ENCODE peak calls at places on chromosomes 2 and 18, in five cellular contexts. One of them, this sample, is unnamed.

GRCh38 chr2:40318931-40319330 is 133.0 kb downstream of the SLC8A1 start:
- DNase-seq in upper lobe of right lung: no peak
- DNase-seq in AG09319: no peak
- DNase-seq in left ventricle myocardium inferior: no peak
- DNase-seq in astrocyte of the spinal cord: no peak
- DNase-seq in this sample: no peak

GRCh38 chr18:58682429-58683069 is 11.3 kb downstream of the MALT1 start:
- DNase-seq in upper lobe of right lung: no peak
- DNase-seq in left ventricle myocardium inferior: peak
- DNase-seq in AG09319: no peak
- DNase-seq in astrocyte of the spinal cord: peak
- DNase-seq in this sample: peak

GRCh38 chr2:30239308-30240161 is 8.2 kb downstream of the LBH start:
- DNase-seq in upper lobe of right lung: peak
- DNase-seq in astrocyte of the spinal cord: peak
- DNase-seq in AG09319: peak
- DNase-seq in left ventricle myocardium inferior: peak
- DNase-seq in this sample: no peak

GRCh38 chr2:212367431-212367830 is 171.2 kb downstream of the ERBB4 start:
- DNase-seq in left ventricle myocardium inferior: no peak
- DNase-seq in astrocyte of the spinal cord: no peak
- DNase-seq in upper lobe of right lung: no peak
- DNase-seq in AG09319: no peak
- DNase-seq in this sample: no peak

GRCh38 chr2:154952346-154953010 is 254.0 kb downstream of the KCNJ3 start:
- DNase-seq in astrocyte of the spinal cord: no peak
- DNase-seq in upper lobe of right lung: no peak
- DNase-seq in left ventricle myocardium inferior: no peak
- DNase-seq in AG09319: no peak
- DNase-seq in this sample: no peak

GRCh38 chr2:174484573-174484972 is 2.3 kb downstream of the GPR155 start:
- DNase-seq in upper lobe of right lung: no peak
- DNase-seq in left ventricle myocardium inferior: no peak
- DNase-seq in astrocyte of the spinal cord: no peak
- DNase-seq in AG09319: no peak
- DNase-seq in this sample: no peak

GRCh38 chr2:20451761-20452499 is 5.1 kb downstream of the RHOB start:
- DNase-seq in left ventricle myocardium inferior: no peak
- DNase-seq in upper lobe of right lung: no peak
- DNase-seq in astrocyte of the spinal cord: no peak
- DNase-seq in AG09319: no peak
- DNase-seq in this sample: no peak

GRCh38 chr18:34592961-34593382 is 117.1 kb upstream of the DTNA start:
- DNase-seq in left ventricle myocardium inferior: peak
- DNase-seq in astrocyte of the spinal cord: peak
- DNase-seq in upper lobe of right lung: no peak
- DNase-seq in AG09319: no peak
- DNase-seq in this sample: peak

GRCh38 chr2:163887182-163887581 is 151.4 kb upstream of the FIGN start:
- DNase-seq in left ventricle myocardium inferior: no peak
- DNase-seq in upper lobe of right lung: no peak
- DNase-seq in astrocyte of the spinal cord: no peak
- DNase-seq in AG09319: no peak
- DNase-seq in this sample: no peak

GRCh38 chr2:206642075-206643025 is at the start of gene FAM237A:
- DNase-seq in left ventricle myocardium inferior: no peak
- DNase-seq in astrocyte of the spinal cord: peak
- DNase-seq in AG09319: peak
- DNase-seq in upper lobe of right lung: peak
- DNase-seq in this sample: peak

GRCh38 chr2:155203187-155203586 is 504.7 kb downstream of the KCNJ3 start:
- DNase-seq in upper lobe of right lung: no peak
- DNase-seq in left ventricle myocardium inferior: no peak
- DNase-seq in astrocyte of the spinal cord: no peak
- DNase-seq in AG09319: no peak
- DNase-seq in this sample: no peak

GRCh38 chr2:10447300-10448207 is 573 bp downstream of the ODC1 start:
- DNase-seq in upper lobe of right lung: peak
- DNase-seq in astrocyte of the spinal cord: peak
- DNase-seq in AG09319: no peak
- DNase-seq in left ventricle myocardium inferior: no peak
- DNase-seq in this sample: no peak

GRCh38 chr2:6730003-6730402 is 135.7 kb downstream of the CMPK2 start:
- DNase-seq in AG09319: no peak
- DNase-seq in upper lobe of right lung: no peak
- DNase-seq in astrocyte of the spinal cord: no peak
- DNase-seq in left ventricle myocardium inferior: no peak
- DNase-seq in this sample: no peak

GRCh38 chr2:198657520-198658121 is 800.1 kb downstream of the SATB2 start:
- DNase-seq in left ventricle myocardium inferior: no peak
- DNase-seq in AG09319: no peak
- DNase-seq in astrocyte of the spinal cord: peak
- DNase-seq in upper lobe of right lung: no peak
- DNase-seq in this sample: no peak

GRCh38 chr2:47225061-47225783 is 70.1 kb upstream of the STPG4 start:
- DNase-seq in left ventricle myocardium inferior: peak
- DNase-seq in AG09319: peak
- DNase-seq in upper lobe of right lung: no peak
- DNase-seq in astrocyte of the spinal cord: peak
- DNase-seq in this sample: peak

GRCh38 chr2:191158179-191158578 is 7.4 kb upstream of the STAT4 start:
- DNase-seq in upper lobe of right lung: no peak
- DNase-seq in astrocyte of the spinal cord: no peak
- DNase-seq in AG09319: no peak
- DNase-seq in left ventricle myocardium inferior: no peak
- DNase-seq in this sample: no peak

GRCh38 chr2:191521608-191522208 is 156.2 kb upstream of the NABP1 start:
- DNase-seq in left ventricle myocardium inferior: no peak
- DNase-seq in upper lobe of right lung: no peak
- DNase-seq in astrocyte of the spinal cord: peak
- DNase-seq in AG09319: no peak
- DNase-seq in this sample: no peak

GRCh38 chr2:157468931-157469708 is 25.2 kb upstream of the CYTIP start:
- DNase-seq in left ventricle myocardium inferior: no peak
- DNase-seq in upper lobe of right lung: no peak
- DNase-seq in AG09319: peak
- DNase-seq in astrocyte of the spinal cord: peak
- DNase-seq in this sample: no peak

GRCh38 chr18:48896875-48897511 is 53.8 kb downstream of the SMAD7 start:
- DNase-seq in AG09319: no peak
- DNase-seq in upper lobe of right lung: peak
- DNase-seq in astrocyte of the spinal cord: no peak
- DNase-seq in left ventricle myocardium inferior: peak
- DNase-seq in this sample: no peak

GRCh38 chr2:207067476-207067875 is 98.3 kb downstream of the KLF7 start:
- DNase-seq in AG09319: no peak
- DNase-seq in upper lobe of right lung: no peak
- DNase-seq in left ventricle myocardium inferior: no peak
- DNase-seq in astrocyte of the spinal cord: no peak
- DNase-seq in this sample: no peak

GRCh38 chr2:209348453-209348852 is 75.4 kb upstream of the MAP2 start:
- DNase-seq in left ventricle myocardium inferior: no peak
- DNase-seq in upper lobe of right lung: no peak
- DNase-seq in AG09319: no peak
- DNase-seq in astrocyte of the spinal cord: no peak
- DNase-seq in this sample: no peak

DNA sequence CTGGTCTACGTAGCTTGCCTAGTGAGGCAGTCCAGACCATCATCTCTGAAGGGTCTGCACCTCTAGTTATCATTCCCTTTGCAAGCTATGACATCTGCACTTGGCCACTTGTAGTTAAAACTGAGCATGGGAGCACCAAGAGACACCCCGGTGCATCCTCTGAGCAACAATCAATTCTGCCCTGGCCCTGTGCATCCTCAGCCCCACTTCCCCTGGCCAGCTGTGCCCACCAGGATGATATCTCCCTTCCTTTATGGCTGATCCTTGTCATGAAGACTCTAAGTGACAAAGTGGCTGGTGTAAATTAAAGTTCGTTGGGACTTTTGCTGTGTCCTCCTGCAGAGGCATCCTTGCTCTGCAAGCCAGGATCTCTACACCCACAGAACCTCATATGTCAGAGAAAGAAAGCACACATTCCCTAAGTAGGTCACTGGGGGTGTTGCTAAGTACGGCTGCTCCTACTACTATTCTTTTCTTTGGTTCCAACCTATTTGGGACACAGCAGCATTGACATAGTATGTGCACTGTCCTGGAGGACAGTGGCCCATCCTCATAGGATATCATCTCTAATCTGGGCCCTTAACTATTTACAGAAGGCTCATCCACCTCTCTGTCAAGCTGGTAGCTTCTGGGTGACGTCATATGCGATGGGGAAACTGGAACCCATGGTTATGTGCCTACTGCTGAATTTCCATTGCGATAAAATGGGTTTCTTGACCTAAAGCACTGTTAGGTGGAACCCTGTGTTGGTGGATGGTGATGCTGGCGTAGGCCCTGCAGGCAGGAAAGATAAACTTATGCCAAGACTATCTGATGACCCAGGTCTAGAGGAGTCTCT is 384.3 kb upstream of the ID2 start:
- DNase-seq in left ventricle myocardium inferior: no peak
- DNase-seq in AG09319: no peak
- DNase-seq in astrocyte of the spinal cord: no peak
- DNase-seq in upper lobe of right lung: no peak
- DNase-seq in this sample: no peak
- TF ChIP-seq CTCF in left ventricle myocardium inferior: no peak
- TF ChIP-seq CTCF in AG09319: no peak
- TF ChIP-seq CTCF in astrocyte of the spinal cord: no peak
- TF ChIP-seq CTCF in upper lobe of right lung: no peak
- TF ChIP-seq CTCF in this sample: no peak

GRCh38 chr2:23019476-23019875 is 365.5 kb upstream of the KLHL29 start:
- DNase-seq in AG09319: no peak
- DNase-seq in left ventricle myocardium inferior: no peak
- DNase-seq in upper lobe of right lung: no peak
- DNase-seq in astrocyte of the spinal cord: no peak
- DNase-seq in this sample: no peak
- TF ChIP-seq CTCF in AG09319: no peak
- TF ChIP-seq CTCF in left ventricle myocardium inferior: no peak
- TF ChIP-seq CTCF in upper lobe of right lung: no peak
- TF ChIP-seq CTCF in astrocyte of the spinal cord: no peak
- TF ChIP-seq CTCF in this sample: no peak

DNA sequence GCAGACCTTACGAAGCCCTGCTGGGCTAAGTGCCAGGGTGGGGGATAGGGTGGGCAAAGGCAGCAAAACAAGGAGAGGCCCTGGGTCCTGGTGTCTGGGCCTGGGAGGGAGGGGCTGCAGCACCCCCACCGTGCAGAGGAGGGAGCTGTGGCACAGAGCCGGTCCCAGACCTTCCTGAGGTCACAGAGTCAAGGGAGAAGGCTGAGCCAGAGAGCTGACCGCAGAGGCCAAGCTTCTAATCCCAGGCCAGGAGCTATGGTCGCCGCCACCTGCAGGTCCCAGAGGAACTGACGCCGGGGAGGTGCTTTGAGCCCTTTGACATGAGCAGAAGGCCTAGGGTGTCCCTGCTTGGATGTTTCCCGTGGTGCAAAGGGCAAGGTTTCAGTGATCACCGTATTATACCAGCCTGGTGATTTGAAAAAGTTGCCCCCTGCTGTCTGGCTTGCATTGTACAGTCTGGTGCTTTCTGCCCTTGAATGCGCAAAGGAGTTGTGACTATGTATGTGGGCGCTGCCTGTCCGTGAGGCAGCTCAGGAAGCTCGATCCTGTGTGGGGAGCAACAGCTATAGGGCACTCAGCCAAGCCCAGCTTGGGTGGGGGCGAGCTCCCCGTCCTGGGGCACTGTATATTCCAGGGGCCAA is 44.3 kb downstream of the EDAR start:
- DNase-seq in upper lobe of right lung: no peak
- DNase-seq in astrocyte of the spinal cord: no peak
- DNase-seq in AG09319: no peak
- DNase-seq in left ventricle myocardium inferior: no peak
- DNase-seq in this sample: no peak
- TF ChIP-seq CTCF in upper lobe of right lung: no peak
- TF ChIP-seq CTCF in astrocyte of the spinal cord: peak
- TF ChIP-seq CTCF in AG09319: no peak
- TF ChIP-seq CTCF in left ventricle myocardium inferior: no peak
- TF ChIP-seq CTCF in this sample: no peak

GRCh38 chr2:149612122-149612521 is 24.5 kb upstream of the MMADHC start:
- DNase-seq in upper lobe of right lung: no peak
- DNase-seq in AG09319: no peak
- DNase-seq in left ventricle myocardium inferior: no peak
- DNase-seq in astrocyte of the spinal cord: peak
- DNase-seq in this sample: peak

GRCh38 chr2:149617057-149617456 is 29.5 kb upstream of the MMADHC start:
- DNase-seq in left ventricle myocardium inferior: no peak
- DNase-seq in astrocyte of the spinal cord: peak
- DNase-seq in AG09319: no peak
- DNase-seq in upper lobe of right lung: no peak
- DNase-seq in this sample: peak

GRCh38 chr2:149606251-149606811 is 18.8 kb upstream of the MMADHC start:
- DNase-seq in left ventricle myocardium inferior: no peak
- DNase-seq in upper lobe of right lung: no peak
- DNase-seq in AG09319: no peak
- DNase-seq in astrocyte of the spinal cord: no peak
- DNase-seq in this sample: no peak

GRCh38 chr2:149613712-149614111 is 26.1 kb upstream of the MMADHC start:
- DNase-seq in AG09319: peak
- DNase-seq in left ventricle myocardium inferior: no peak
- DNase-seq in upper lobe of right lung: no peak
- DNase-seq in astrocyte of the spinal cord: peak
- DNase-seq in this sample: no peak

GRCh38 chr2:149611100-149611820 is 23.7 kb upstream of the MMADHC start:
- DNase-seq in upper lobe of right lung: no peak
- DNase-seq in astrocyte of the spinal cord: no peak
- DNase-seq in AG09319: no peak
- DNase-seq in left ventricle myocardium inferior: no peak
- DNase-seq in this sample: no peak
- TF ChIP-seq CTCF in upper lobe of right lung: no peak
- TF ChIP-seq CTCF in astrocyte of the spinal cord: peak
- TF ChIP-seq CTCF in AG09319: peak
- TF ChIP-seq CTCF in left ventricle myocardium inferior: no peak
- TF ChIP-seq CTCF in this sample: peak

GRCh38 chr18:49948975-49949374 is 135.6 kb upstream of the ACAA2 start:
- DNase-seq in left ventricle myocardium inferior: no peak
- DNase-seq in AG09319: no peak
- DNase-seq in astrocyte of the spinal cord: no peak
- DNase-seq in upper lobe of right lung: no peak
- DNase-seq in this sample: no peak

GRCh38 chr18:49949991-49950395 is 136.7 kb upstream of the ACAA2 start:
- DNase-seq in AG09319: no peak
- DNase-seq in left ventricle myocardium inferior: no peak
- DNase-seq in upper lobe of right lung: no peak
- DNase-seq in astrocyte of the spinal cord: no peak
- DNase-seq in this sample: no peak

GRCh38 chr18:49944681-49945080 is 131.3 kb upstream of the ACAA2 start:
- DNase-seq in AG09319: no peak
- DNase-seq in upper lobe of right lung: no peak
- DNase-seq in left ventricle myocardium inferior: no peak
- DNase-seq in astrocyte of the spinal cord: no peak
- DNase-seq in this sample: no peak
- TF ChIP-seq CTCF in AG09319: no peak
- TF ChIP-seq CTCF in upper lobe of right lung: no peak
- TF ChIP-seq CTCF in left ventricle myocardium inferior: peak
- TF ChIP-seq CTCF in astrocyte of the spinal cord: peak
- TF ChIP-seq CTCF in this sample: peak

This sample was measured in retinal pigment epithelial cell.